ENCODE peak calls at places on chromosomes 1 and 21, in four cellular contexts. B is ELF-1; J is left kidney; N is activated CD4-positive, alpha-beta T cell treated with anti-CD3 and anti-CD28 coated beads, Interleukin-2, amount 50 U/mL, for 1 hour. H is an unnamed sample.

GRCh38 chr1:226436855-226437491 is 29.1 kb upstream of the PARP1 start:
- DNase-seq in B (no peak), J (peak; percentile 68), N (no peak), H (no peak)

GRCh38 chr1:117683571-117684285 is 77.9 kb downstream of the TENT5C start:
- DNase-seq in B (no peak), N (no peak), J (no peak), H (no peak)

GRCh38 chr21:32190491-32191144 is 88.2 kb downstream of the MIS18A start:
- DNase-seq in J (no peak), N (no peak), B (no peak), H (no peak)

GRCh38 chr1:63601463-63601862 is 8.3 kb downstream of the PGM1 start:
- DNase-seq in B (peak; percentile 46), J (no peak), N (no peak), H (peak; percentile 50)

GRCh38 chr1:232993555-232993954 is 43.1 kb downstream of the NTPCR start:
- DNase-seq in N (no peak), B (no peak), J (no peak), H (no peak)

GRCh38 chr1:112693821-112694220 is 13.1 kb downstream of the RHOC start:
- DNase-seq in J (no peak), N (no peak), B (no peak), H (no peak)

GRCh38 chr1:84206416-84206815 is 62.3 kb downstream of the PRKACB start:
- DNase-seq in J (peak; percentile 39), B (no peak), N (no peak), H (no peak)

GRCh38 chr1:11078631-11079030 is 18.8 kb upstream of the SRM start:
- DNase-seq in J (no peak), N (no peak), B (no peak), H (no peak)

GRCh38 chr1:230568008-230568407 is 74.3 kb upstream of the COG2 start:
- DNase-seq in B (peak; percentile 24), J (peak; percentile 43), N (no peak), H (peak; percentile 44)

GRCh38 chr1:16720403-16721223 is 19.7 kb upstream of the RNU1-4 start:
- DNase-seq in N (no peak), B (peak; percentile 15), J (peak; percentile 70), H (no peak)

GRCh38 chr1:155978973-155979429 is 654 bp upstream of the ARHGEF2 start:
- DNase-seq in B (no peak), J (no peak), N (no peak), H (no peak)

GRCh38 chr1:58515794-58516401 is 30.6 kb downstream of the OMA1 start:
- DNase-seq in N (peak; percentile 2), B (peak; percentile 24), J (peak; percentile 83), H (peak; percentile 83)

GRCh38 chr1:85179517-85179916 is 21.3 kb downstream of the SYDE2 start:
- DNase-seq in B (no peak), J (no peak), N (no peak), H (no peak)

GRCh38 chr1:179002552-179003345 is 22.9 kb upstream of the FAM20B start:
- DNase-seq in J (peak; percentile 95), N (peak; percentile 66), B (peak; percentile 97), H (peak; percentile 93)

GRCh38 chr21:15494481-15494880 is 235.3 kb upstream of the USP25 start:
- DNase-seq in J (no peak), B (no peak), N (no peak), H (no peak)

GRCh38 chr1:62208970-62209369 is 14.3 kb downstream of the L1TD1 start:
- DNase-seq in J (no peak), N (no peak), B (no peak), H (no peak)

H was measured in mesendoderm.